ENCODE peak calls at places on chromosomes 16 and 17, in six cellular contexts. K, U, N, H, E and V are unnamed samples.

GRCh38 chr17:41773731-41774193 is 12.7 kb downstream of the JUP start:
- DNase-seq in K (no peak), U (no peak), N (no peak), H (no peak), E (no peak), V (no peak)

GRCh38 chr16:81237282-81237681 is 1.2 kb upstream of the BCO1 start:
- DNase-seq in K (no peak), U (peak), N (no peak), H (no peak), E (no peak), V (no peak)

GRCh38 chr16:46918905-46919792 is 35.0 kb downstream of the GPT2 start:
- DNase-seq in K (peak), U (no peak), N (peak), H (no peak), E (no peak), V (no peak)

GRCh38 chr16:61900482-61900881 is 135.8 kb downstream of the CDH8 start:
- DNase-seq in K (no peak), U (peak), N (no peak), H (no peak), E (no peak), V (no peak)

GRCh38 chr17:80394629-80395216 is 20.2 kb upstream of the ENDOV start:
- DNase-seq in K (no peak), U (no peak), N (no peak), H (no peak), E (no peak), V (no peak)

GRCh38 chr17:82037889-82038195 is 345 bp upstream of the DCXR start:
- DNase-seq in K (no peak), U (no peak), N (no peak), H (no peak), E (no peak), V (no peak)

GRCh38 chr16:10655415-10655977 is 39.2 kb downstream of the TEKT5 start:
- DNase-seq in K (no peak), U (no peak), N (no peak), H (no peak), E (no peak), V (no peak)

GRCh38 chr16:80971814-80972213 is 34.9 kb downstream of the CMC2 start:
- DNase-seq in K (no peak), U (no peak), N (no peak), H (no peak), E (no peak), V (no peak)

GRCh38 chr17:77464988-77465357 is 324.2 kb downstream of the SEC14L1 start:
- DNase-seq in K (no peak), U (no peak), N (no peak), H (no peak), E (no peak), V (no peak)

GRCh38 chr17:56887552-56888467 is 26.0 kb downstream of the TRIM25 start:
- DNase-seq in K (no peak), U (no peak), N (peak), H (no peak), E (no peak), V (no peak)

GRCh38 chr17:45794840-45795239 is 10.7 kb downstream of the CRHR1 start:
- DNase-seq in K (no peak), U (no peak), N (no peak), H (no peak), E (no peak), V (no peak)
- TF ChIP-seq CTCF in K (no peak), U (no peak), N (no peak), H (no peak), E (no peak), V (peak)

DNA sequence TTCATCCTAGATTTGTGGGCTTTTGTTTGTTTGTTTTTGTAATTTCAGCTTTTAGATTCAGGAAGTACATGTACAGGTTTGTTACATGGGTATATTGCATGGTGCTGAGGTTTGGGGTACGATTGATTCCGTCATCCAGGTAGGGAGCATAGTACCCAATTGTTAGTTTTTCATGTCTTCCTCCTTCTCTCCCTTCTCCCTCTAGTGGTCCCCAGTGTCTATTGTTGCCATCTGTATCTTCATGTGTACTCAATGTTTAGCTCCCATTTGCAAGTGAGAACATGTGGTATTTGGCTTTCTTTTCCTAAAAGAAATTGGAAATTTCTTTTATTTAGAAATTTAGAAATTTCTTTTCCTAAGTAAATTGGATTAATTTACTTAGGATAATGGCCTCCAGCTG is 37.1 kb upstream of the BCAS3 start:
- DNase-seq in K (no peak), U (peak), N (peak), H (no peak), E (no peak), V (no peak)
- TF ChIP-seq CTCF in K (no peak), U (peak), N (peak), H (no peak), E (no peak), V (peak)

GRCh38 chr16:85056211-85056748 is 28.7 kb downstream of the KIAA0513 start:
- DNase-seq in K (no peak), U (peak), N (no peak), H (no peak), E (no peak), V (no peak)

GRCh38 chr16:85057948-85058347 is 30.4 kb downstream of the KIAA0513 start:
- DNase-seq in K (peak), U (no peak), N (no peak), H (no peak), E (no peak), V (no peak)

GRCh38 chr16:85058909-85059308 is 31.3 kb downstream of the KIAA0513 start:
- DNase-seq in K (no peak), U (no peak), N (no peak), H (no peak), E (no peak), V (no peak)

GRCh38 chr16:85055503-85056210 is 28.1 kb downstream of the KIAA0513 start:
- DNase-seq in K (peak), U (peak), N (peak), H (no peak), E (no peak), V (no peak)

DNA sequence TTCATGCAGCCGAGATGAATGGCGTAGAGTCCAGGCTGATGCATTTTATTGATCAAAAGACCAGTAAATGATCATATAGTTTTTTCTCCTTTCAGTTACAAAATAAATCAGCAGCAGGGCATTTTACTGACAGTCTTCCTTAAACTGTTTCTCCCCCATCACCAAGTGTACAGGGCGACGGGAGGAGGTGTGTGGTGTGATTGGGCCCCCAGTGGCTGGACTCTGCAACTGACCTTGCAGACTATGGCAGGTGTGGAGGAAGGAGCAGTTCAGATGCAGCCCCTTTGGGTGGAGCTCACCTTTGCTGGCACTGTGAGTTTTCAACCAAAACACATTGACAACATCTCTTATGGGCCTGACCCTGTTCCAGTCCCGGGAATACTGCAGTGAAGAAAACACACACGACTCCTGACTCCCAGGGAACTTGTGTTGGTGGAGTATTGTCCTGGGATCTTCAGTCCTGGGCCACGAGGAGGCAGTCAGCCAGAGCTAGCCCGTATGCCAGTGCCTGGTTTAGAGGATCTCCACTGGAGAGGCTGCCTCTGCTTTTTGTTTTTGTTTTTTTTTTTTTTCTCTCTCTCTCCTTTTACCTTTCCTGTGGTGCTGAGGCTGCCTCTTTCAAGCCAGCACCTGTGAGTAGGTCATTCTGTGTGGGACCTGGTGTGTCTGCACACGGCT is 29.8 kb downstream of the KIAA0513 start:
- DNase-seq in K (no peak), U (no peak), N (peak), H (no peak), E (no peak), V (no peak)
- TF ChIP-seq CTCF in K (no peak), U (peak), N (peak), H (no peak), E (no peak), V (peak)

GRCh38 chr17:18320301-18320700 is 5.2 kb downstream of the SMCR8 start:
- DNase-seq in K (no peak), U (no peak), N (no peak), H (no peak), E (no peak), V (no peak)

GRCh38 chr17:18319604-18320256 is 4.6 kb downstream of the SMCR8 start:
- DNase-seq in K (no peak), U (peak), N (peak), H (no peak), E (no peak), V (no peak)

GRCh38 chr17:18323007-18323406 is 7.9 kb downstream of the SMCR8 start:
- DNase-seq in K (no peak), U (no peak), N (no peak), H (no peak), E (no peak), V (no peak)

GRCh38 chr17:18322522-18322921 is 7.4 kb downstream of the SMCR8 start:
- DNase-seq in K (no peak), U (no peak), N (no peak), H (no peak), E (no peak), V (no peak)

DNA sequence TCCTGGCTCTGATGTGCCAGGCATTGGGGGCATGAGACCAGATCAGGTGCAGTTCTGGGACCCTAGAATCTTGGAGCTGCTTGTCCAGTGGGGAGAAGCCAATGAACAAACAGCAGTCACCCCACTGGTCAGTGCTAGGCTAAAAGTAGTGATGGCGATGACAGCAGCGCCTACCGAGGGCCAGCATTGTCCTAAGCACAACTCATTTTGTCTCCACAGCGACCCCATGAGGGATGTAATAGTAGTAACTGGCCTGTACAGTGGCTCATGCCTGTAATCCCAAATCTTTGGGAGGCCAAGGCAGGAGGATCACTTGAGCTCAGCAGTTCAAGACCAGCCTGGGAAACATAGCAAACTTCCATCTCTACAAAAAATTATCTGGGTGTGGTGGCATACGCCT is 6.2 kb downstream of the SMCR8 start:
- DNase-seq in K (no peak), U (peak), N (no peak), H (no peak), E (no peak), V (no peak)
- TF ChIP-seq CTCF in K (no peak), U (peak), N (no peak), H (no peak), E (peak), V (no peak)

GRCh38 chr16:78130950-78131349 is 31.5 kb downstream of the WWOX start:
- DNase-seq in K (no peak), U (no peak), N (no peak), H (no peak), E (no peak), V (no peak)

GRCh38 chr16:78137179-78137578 is 37.7 kb downstream of the WWOX start:
- DNase-seq in K (no peak), U (no peak), N (no peak), H (no peak), E (no peak), V (no peak)

GRCh38 chr16:78133919-78134318 is 34.5 kb downstream of the WWOX start:
- DNase-seq in K (no peak), U (no peak), N (no peak), H (no peak), E (no peak), V (no peak)

GRCh38 chr16:78137782-78138616 is 38.5 kb downstream of the WWOX start:
- DNase-seq in K (peak), U (no peak), N (no peak), H (no peak), E (no peak), V (no peak)

DNA sequence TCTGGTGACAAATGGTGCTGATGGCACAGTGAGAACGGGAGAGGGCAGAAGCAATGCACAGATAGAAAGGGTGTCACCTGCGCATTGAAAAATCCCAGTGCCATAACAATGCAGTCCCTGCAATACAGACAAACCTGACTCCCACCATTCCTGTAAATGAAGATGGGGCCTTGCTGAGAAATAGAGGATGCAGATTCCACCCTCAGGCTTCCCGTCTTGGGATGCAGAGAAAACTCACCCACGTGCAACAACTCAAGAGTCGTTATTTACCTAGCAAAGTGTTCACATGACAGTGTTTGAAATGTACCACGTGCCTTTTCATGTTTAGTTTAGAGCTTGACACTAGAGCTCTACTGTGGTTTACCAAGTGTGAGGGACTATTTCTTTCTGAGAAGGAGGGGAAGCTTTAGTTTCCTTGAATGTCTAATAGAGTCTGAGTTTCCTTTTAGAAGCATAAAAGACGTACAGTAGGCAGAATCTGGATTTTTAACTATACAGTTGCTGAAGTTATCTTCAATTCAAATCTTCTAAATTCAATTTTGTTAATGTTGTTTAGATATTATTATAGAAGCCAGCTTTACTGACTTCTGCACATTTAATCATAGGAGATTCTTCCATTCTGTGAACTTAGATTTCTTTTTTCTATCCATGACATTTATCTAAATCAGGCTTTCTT is 35.6 kb downstream of the WWOX start:
- DNase-seq in K (no peak), U (no peak), N (peak), H (no peak), E (no peak), V (no peak)
- TF ChIP-seq CTCF in K (no peak), U (no peak), N (no peak), H (no peak), E (no peak), V (no peak)